ENCODE peak calls at places on chromosomes 5 and 9, in five cellular contexts. One of them, this sample, is unnamed.

GRCh38 chr9:109843651-109844050 is 63.7 kb downstream of the PALM2AKAP2 start:
- DNase-seq in sigmoid colon: no peak
- DNase-seq in lower lobe of right lung: peak
- DNase-seq in ovary: no peak
- DNase-seq in stomach: no peak
- DNase-seq in this sample: no peak

GRCh38 chr9:2267171-2267740 is 252.1 kb downstream of the SMARCA2 start:
- DNase-seq in sigmoid colon: no peak
- DNase-seq in lower lobe of right lung: no peak
- DNase-seq in ovary: peak
- DNase-seq in stomach: no peak
- DNase-seq in this sample: no peak

GRCh38 chr5:133820516-133820915 is 147.9 kb downstream of the C5orf15 start:
- DNase-seq in sigmoid colon: no peak
- DNase-seq in lower lobe of right lung: no peak
- DNase-seq in ovary: no peak
- DNase-seq in stomach: no peak
- DNase-seq in this sample: no peak

GRCh38 chr5:129459485-129460120 is 495 bp upstream of the ADAMTS19 start:
- DNase-seq in sigmoid colon: no peak
- DNase-seq in lower lobe of right lung: no peak
- DNase-seq in ovary: peak
- DNase-seq in stomach: no peak
- DNase-seq in this sample: no peak

GRCh38 chr9:81125446-81126092 is 563.8 kb downstream of the TLE1 start:
- DNase-seq in sigmoid colon: no peak
- DNase-seq in lower lobe of right lung: no peak
- DNase-seq in ovary: no peak
- DNase-seq in stomach: no peak
- DNase-seq in this sample: no peak

GRCh38 chr5:68460147-68460760 is 244.7 kb downstream of the PIK3R1 start:
- DNase-seq in sigmoid colon: no peak
- DNase-seq in lower lobe of right lung: no peak
- DNase-seq in ovary: peak
- DNase-seq in stomach: no peak
- DNase-seq in this sample: no peak

GRCh38 chr9:115127191-115127817 is 9.3 kb upstream of the TNC start:
- DNase-seq in sigmoid colon: no peak
- DNase-seq in lower lobe of right lung: no peak
- DNase-seq in ovary: no peak
- DNase-seq in stomach: no peak
- DNase-seq in this sample: no peak

GRCh38 chr5:141753971-141754713 is 72.1 kb upstream of the ARAP3 start:
- DNase-seq in sigmoid colon: no peak
- DNase-seq in lower lobe of right lung: no peak
- DNase-seq in ovary: no peak
- DNase-seq in stomach: peak
- DNase-seq in this sample: no peak

GRCh38 chr5:82259172-82259800 is 18.9 kb downstream of the RPS23 start:
- DNase-seq in sigmoid colon: no peak
- DNase-seq in lower lobe of right lung: no peak
- DNase-seq in ovary: no peak
- DNase-seq in stomach: no peak
- DNase-seq in this sample: no peak

GRCh38 chr5:24163091-24163490 is 481.7 kb downstream of the CDH10 start:
- DNase-seq in sigmoid colon: no peak
- DNase-seq in lower lobe of right lung: no peak
- DNase-seq in ovary: no peak
- DNase-seq in stomach: no peak
- DNase-seq in this sample: no peak

GRCh38 chr9:137295313-137296213 is 6.5 kb downstream of the NRARP start:
- DNase-seq in sigmoid colon: no peak
- DNase-seq in lower lobe of right lung: no peak
- DNase-seq in ovary: no peak
- DNase-seq in stomach: peak
- DNase-seq in this sample: no peak

GRCh38 chr5:136811551-136811950 is 446.2 kb upstream of the TRPC7 start:
- DNase-seq in sigmoid colon: no peak
- DNase-seq in lower lobe of right lung: no peak
- DNase-seq in ovary: no peak
- DNase-seq in stomach: no peak
- DNase-seq in this sample: no peak

GRCh38 chr5:133398646-133399081 is 213.7 kb downstream of the FSTL4 start:
- DNase-seq in sigmoid colon: no peak
- DNase-seq in lower lobe of right lung: no peak
- DNase-seq in ovary: no peak
- DNase-seq in stomach: no peak
- DNase-seq in this sample: no peak

GRCh38 chr9:136437839-136438547 is 1.7 kb downstream of the INPP5E start:
- DNase-seq in sigmoid colon: no peak
- DNase-seq in lower lobe of right lung: no peak
- DNase-seq in ovary: no peak
- DNase-seq in stomach: no peak
- DNase-seq in this sample: no peak

GRCh38 chr9:81588148-81588874 is 101.0 kb downstream of the TLE1 start:
- DNase-seq in sigmoid colon: peak
- DNase-seq in lower lobe of right lung: peak
- DNase-seq in ovary: no peak
- DNase-seq in stomach: peak
- DNase-seq in this sample: peak

GRCh38 chr5:134989291-134989830 is 21.7 kb downstream of the CATSPER3 start:
- DNase-seq in sigmoid colon: no peak
- DNase-seq in lower lobe of right lung: no peak
- DNase-seq in ovary: no peak
- DNase-seq in stomach: no peak
- DNase-seq in this sample: no peak

GRCh38 chr9:123354806-123355508 is 1.0 kb upstream of the CRB2 start:
- DNase-seq in sigmoid colon: no peak
- DNase-seq in lower lobe of right lung: peak
- DNase-seq in ovary: no peak
- DNase-seq in stomach: no peak
- DNase-seq in this sample: no peak

GRCh38 chr5:73969195-73970059 is 343.4 kb downstream of the ARHGEF28 start:
- DNase-seq in sigmoid colon: no peak
- DNase-seq in lower lobe of right lung: no peak
- DNase-seq in ovary: no peak
- DNase-seq in stomach: no peak
- DNase-seq in this sample: no peak

GRCh38 chr9:98430535-98430934 is 175.1 kb upstream of the TBC1D2 start:
- DNase-seq in sigmoid colon: no peak
- DNase-seq in lower lobe of right lung: no peak
- DNase-seq in ovary: no peak
- DNase-seq in stomach: no peak
- DNase-seq in this sample: no peak

GRCh38 chr9:93280661-93281259 is 96.8 kb downstream of the WNK2 start:
- DNase-seq in sigmoid colon: no peak
- DNase-seq in lower lobe of right lung: no peak
- DNase-seq in ovary: no peak
- DNase-seq in stomach: no peak
- DNase-seq in this sample: no peak

GRCh38 chr5:167633931-167634341 is 657.5 kb upstream of the WWC1 start:
- DNase-seq in sigmoid colon: no peak
- DNase-seq in lower lobe of right lung: no peak
- DNase-seq in ovary: no peak
- DNase-seq in stomach: no peak
- DNase-seq in this sample: no peak

GRCh38 chr9:35311891-35312639 is 150.3 kb downstream of the UNC13B start:
- DNase-seq in sigmoid colon: no peak
- DNase-seq in lower lobe of right lung: no peak
- DNase-seq in ovary: no peak
- DNase-seq in stomach: no peak
- DNase-seq in this sample: no peak

GRCh38 chr5:180287404-180287803 is 4.5 kb downstream of the MAPK9 start:
- DNase-seq in sigmoid colon: no peak
- DNase-seq in lower lobe of right lung: no peak
- DNase-seq in ovary: no peak
- DNase-seq in stomach: no peak
- DNase-seq in this sample: no peak

GRCh38 chr9:107782381-107782780 is 292.8 kb upstream of the KLF4 start:
- DNase-seq in sigmoid colon: no peak
- DNase-seq in lower lobe of right lung: no peak
- DNase-seq in ovary: no peak
- DNase-seq in stomach: no peak
- DNase-seq in this sample: no peak

GRCh38 chr5:145166173-145166572 is 669.0 kb downstream of the PRELID2 start:
- DNase-seq in sigmoid colon: no peak
- DNase-seq in lower lobe of right lung: no peak
- DNase-seq in ovary: no peak
- DNase-seq in stomach: no peak
- DNase-seq in this sample: no peak

GRCh38 chr9:115165233-115165632 is 47.3 kb upstream of the TNC start:
- DNase-seq in sigmoid colon: no peak
- DNase-seq in lower lobe of right lung: no peak
- DNase-seq in ovary: no peak
- DNase-seq in stomach: no peak
- DNase-seq in this sample: no peak

GRCh38 chr9:68631811-68632210 is 73.2 kb upstream of the PIP5K1B start:
- DNase-seq in sigmoid colon: no peak
- DNase-seq in lower lobe of right lung: no peak
- DNase-seq in ovary: no peak
- DNase-seq in stomach: no peak
- DNase-seq in this sample: no peak

GRCh38 chr5:153782589-153783238 is 256.0 kb downstream of the FAM114A2 start:
- DNase-seq in sigmoid colon: no peak
- DNase-seq in lower lobe of right lung: no peak
- DNase-seq in ovary: no peak
- DNase-seq in stomach: no peak
- DNase-seq in this sample: no peak

GRCh38 chr9:112006361-112007020 is 109.9 kb downstream of the UGCG start:
- DNase-seq in sigmoid colon: no peak
- DNase-seq in lower lobe of right lung: no peak
- DNase-seq in ovary: no peak
- DNase-seq in stomach: no peak
- DNase-seq in this sample: no peak

GRCh38 chr9:98807070-98807810 is at the start of gene GALNT12:
- DNase-seq in sigmoid colon: peak
- DNase-seq in lower lobe of right lung: no peak
- DNase-seq in ovary: no peak
- DNase-seq in stomach: peak
- DNase-seq in this sample: no peak

GRCh38 chr9:133692364-133692985 is 45.7 kb downstream of the SARDH start:
- DNase-seq in sigmoid colon: no peak
- DNase-seq in lower lobe of right lung: no peak
- DNase-seq in ovary: no peak
- DNase-seq in stomach: no peak
- DNase-seq in this sample: no peak
- H3K27ac ChIP-seq in sigmoid colon: no peak
- H3K27ac ChIP-seq in lower lobe of right lung: no peak
- H3K27ac ChIP-seq in ovary: no peak
- H3K27ac ChIP-seq in stomach: no peak
- H3K27ac ChIP-seq in this sample: no peak

GRCh38 chr9:129885670-129886106 is 50.4 kb downstream of the USP20 start:
- DNase-seq in sigmoid colon: peak
- DNase-seq in lower lobe of right lung: peak
- DNase-seq in ovary: peak
- DNase-seq in stomach: peak
- DNase-seq in this sample: peak

GRCh38 chr9:129888809-129889460 is 53.7 kb downstream of the USP20 start:
- DNase-seq in sigmoid colon: no peak
- DNase-seq in lower lobe of right lung: no peak
- DNase-seq in ovary: no peak
- DNase-seq in stomach: no peak
- DNase-seq in this sample: no peak

GRCh38 chr9:129888085-129888808 is 53.0 kb downstream of the USP20 start:
- DNase-seq in sigmoid colon: no peak
- DNase-seq in lower lobe of right lung: peak
- DNase-seq in ovary: no peak
- DNase-seq in stomach: peak
- DNase-seq in this sample: no peak

GRCh38 chr9:129886226-129887174 is 51.2 kb downstream of the USP20 start:
- DNase-seq in sigmoid colon: no peak
- DNase-seq in lower lobe of right lung: no peak
- DNase-seq in ovary: no peak
- DNase-seq in stomach: no peak
- DNase-seq in this sample: no peak

GRCh38 chr9:129887210-129888084 is 52.2 kb downstream of the USP20 start:
- DNase-seq in sigmoid colon: no peak
- DNase-seq in lower lobe of right lung: no peak
- DNase-seq in ovary: no peak
- DNase-seq in stomach: no peak
- DNase-seq in this sample: no peak
- TF ChIP-seq CTCF in sigmoid colon: no peak
- TF ChIP-seq CTCF in lower lobe of right lung: no peak
- TF ChIP-seq CTCF in ovary: no peak
- TF ChIP-seq CTCF in stomach: no peak
- TF ChIP-seq CTCF in this sample: no peak

GRCh38 chr9:129069825-129070473 is 11.0 kb upstream of the DOLPP1 start:
- DNase-seq in sigmoid colon: no peak
- DNase-seq in lower lobe of right lung: no peak
- DNase-seq in ovary: no peak
- DNase-seq in stomach: no peak
- DNase-seq in this sample: no peak

GRCh38 chr9:129068110-129068509 is 12.8 kb upstream of the DOLPP1 start:
- DNase-seq in sigmoid colon: no peak
- DNase-seq in lower lobe of right lung: no peak
- DNase-seq in ovary: no peak
- DNase-seq in stomach: no peak
- DNase-seq in this sample: no peak

GRCh38 chr9:129071526-129072131 is 9.3 kb upstream of the DOLPP1 start:
- DNase-seq in sigmoid colon: no peak
- DNase-seq in lower lobe of right lung: no peak
- DNase-seq in ovary: no peak
- DNase-seq in stomach: peak
- DNase-seq in this sample: no peak

GRCh38 chr9:129070670-129071525 is 10.0 kb upstream of the DOLPP1 start:
- DNase-seq in sigmoid colon: no peak
- DNase-seq in lower lobe of right lung: no peak
- DNase-seq in ovary: no peak
- DNase-seq in stomach: no peak
- DNase-seq in this sample: no peak

DNA sequence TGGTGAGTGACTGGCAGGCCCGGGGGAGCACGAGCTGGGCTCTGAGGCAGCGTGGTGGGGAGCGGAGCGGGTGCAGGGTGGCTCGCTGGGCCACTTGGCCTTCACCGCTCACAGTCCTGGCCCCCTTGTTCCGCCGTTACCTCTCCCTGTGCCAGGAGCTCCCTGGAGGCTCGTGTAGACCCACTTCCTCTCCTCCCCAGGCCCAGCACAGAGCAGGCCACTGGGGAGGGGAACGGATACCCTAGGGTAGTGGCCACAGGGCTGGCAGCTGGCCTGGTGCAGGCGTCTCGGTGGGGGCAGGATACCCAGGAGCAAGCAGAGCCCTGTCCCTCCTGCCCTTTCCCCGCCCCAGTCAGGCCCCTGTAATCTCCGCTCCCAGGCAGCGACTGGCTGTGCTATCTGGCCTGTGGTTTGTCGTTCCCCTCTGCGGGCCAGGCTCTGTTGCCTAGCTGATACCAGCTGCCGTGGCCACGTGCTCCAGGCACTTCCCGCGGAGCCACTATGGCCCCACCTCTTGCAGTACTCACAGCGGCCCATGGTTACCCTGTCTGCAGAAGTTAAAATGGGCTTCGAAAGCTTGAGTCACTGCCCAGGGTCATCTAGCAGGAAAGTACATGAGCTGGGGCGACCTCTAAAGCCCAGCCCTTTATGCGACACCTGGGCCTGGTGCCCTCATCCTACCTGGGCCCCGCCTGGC is 11.6 kb upstream of the DOLPP1 start:
- DNase-seq in sigmoid colon: peak
- DNase-seq in lower lobe of right lung: peak
- DNase-seq in ovary: no peak
- DNase-seq in stomach: peak
- DNase-seq in this sample: no peak
- H3K27ac ChIP-seq in sigmoid colon: no peak
- H3K27ac ChIP-seq in lower lobe of right lung: peak
- H3K27ac ChIP-seq in ovary: no peak
- H3K27ac ChIP-seq in stomach: peak
- H3K27ac ChIP-seq in this sample: no peak

GRCh38 chr5:113663879-113664278 is 150.4 kb downstream of the YTHDC2 start:
- DNase-seq in sigmoid colon: no peak
- DNase-seq in lower lobe of right lung: peak
- DNase-seq in ovary: no peak
- DNase-seq in stomach: peak
- DNase-seq in this sample: no peak
- TF ChIP-seq CTCF in sigmoid colon: no peak
- TF ChIP-seq CTCF in lower lobe of right lung: peak
- TF ChIP-seq CTCF in ovary: no peak
- TF ChIP-seq CTCF in stomach: no peak
- TF ChIP-seq CTCF in this sample: no peak

This sample was measured in coronary artery.